ENCODE peak calls at places on chromosomes 13 and 19, in four cellular contexts. One of them, this sample, is unnamed.

GRCh38 chr19:16522559-16523377 is 19.5 kb downstream of the CHERP start:
- DNase-seq in HCT116: no peak
- DNase-seq in GM23338: no peak
- DNase-seq in RWPE1: no peak
- DNase-seq in this sample: no peak

GRCh38 chr19:5395541-5395940 is 54.9 kb upstream of the PTPRS start:
- DNase-seq in HCT116: no peak
- DNase-seq in GM23338: no peak
- DNase-seq in RWPE1: no peak
- DNase-seq in this sample: no peak

GRCh38 chr13:75195479-75196111 is 286.4 kb downstream of the TBC1D4 start:
- DNase-seq in HCT116: no peak
- DNase-seq in GM23338: peak
- DNase-seq in RWPE1: no peak
- DNase-seq in this sample: no peak

GRCh38 chr13:46665630-46666482 is 112.9 kb downstream of the LRCH1 start:
- DNase-seq in HCT116: no peak
- DNase-seq in GM23338: no peak
- DNase-seq in RWPE1: no peak
- DNase-seq in this sample: no peak

GRCh38 chr13:89897681-89898080 is 1449.8 kb upstream of the MIR17HG start:
- DNase-seq in HCT116: no peak
- DNase-seq in GM23338: no peak
- DNase-seq in RWPE1: no peak
- DNase-seq in this sample: no peak

GRCh38 chr19:46365561-46365960 is 18.7 kb downstream of the PPP5C start:
- DNase-seq in HCT116: no peak
- DNase-seq in GM23338: no peak
- DNase-seq in RWPE1: no peak
- DNase-seq in this sample: no peak

GRCh38 chr13:45367995-45368394 is 27.0 kb upstream of the TPT1 start:
- DNase-seq in HCT116: no peak
- DNase-seq in GM23338: no peak
- DNase-seq in RWPE1: no peak
- DNase-seq in this sample: peak

GRCh38 chr13:24264976-24265375 is 44.4 kb upstream of the C1QTNF9 start:
- DNase-seq in HCT116: no peak
- DNase-seq in GM23338: no peak
- DNase-seq in RWPE1: no peak
- DNase-seq in this sample: no peak

GRCh38 chr13:30847697-30848307 is 58.3 kb upstream of the MEDAG start:
- DNase-seq in HCT116: no peak
- DNase-seq in GM23338: no peak
- DNase-seq in RWPE1: no peak
- DNase-seq in this sample: peak

GRCh38 chr19:7595466-7596133 is at the start of gene CAMSAP3:
- DNase-seq in HCT116: no peak
- DNase-seq in GM23338: peak
- DNase-seq in RWPE1: no peak
- DNase-seq in this sample: no peak

GRCh38 chr13:79447741-79448140 is 33.2 kb upstream of the NDFIP2 start:
- DNase-seq in HCT116: no peak
- DNase-seq in GM23338: no peak
- DNase-seq in RWPE1: no peak
- DNase-seq in this sample: no peak

GRCh38 chr19:1321539-1321938 is 35.9 kb downstream of the EFNA2 start:
- DNase-seq in HCT116: no peak
- DNase-seq in GM23338: no peak
- DNase-seq in RWPE1: no peak
- DNase-seq in this sample: no peak

GRCh38 chr19:1360126-1360817 is 23.4 kb upstream of the NDUFS7 start:
- DNase-seq in HCT116: no peak
- DNase-seq in GM23338: no peak
- DNase-seq in RWPE1: no peak
- DNase-seq in this sample: no peak

GRCh38 chr19:14383556-14383897 is 2.3 kb downstream of the ADGRE5 start:
- DNase-seq in HCT116: no peak
- DNase-seq in GM23338: no peak
- DNase-seq in RWPE1: no peak
- DNase-seq in this sample: no peak

GRCh38 chr19:43609872-43610271 is 2.0 kb upstream of the SRRM5 start:
- DNase-seq in HCT116: no peak
- DNase-seq in GM23338: no peak
- DNase-seq in RWPE1: no peak
- DNase-seq in this sample: no peak

GRCh38 chr19:16026756-16027155 is 49.5 kb upstream of the TPM4 start:
- DNase-seq in HCT116: no peak
- DNase-seq in GM23338: no peak
- DNase-seq in RWPE1: no peak
- DNase-seq in this sample: no peak

GRCh38 chr13:42272115-42272756 is at the start of gene AKAP11:
- DNase-seq in HCT116: no peak
- DNase-seq in GM23338: peak
- DNase-seq in RWPE1: peak
- DNase-seq in this sample: no peak

GRCh38 chr19:33296473-33297060 is 5.8 kb downstream of the CEBPA start:
- DNase-seq in HCT116: no peak
- DNase-seq in GM23338: no peak
- DNase-seq in RWPE1: no peak
- DNase-seq in this sample: no peak

GRCh38 chr13:43514326-43514725 is 272.4 kb downstream of the ENOX1 start:
- DNase-seq in HCT116: no peak
- DNase-seq in GM23338: no peak
- DNase-seq in RWPE1: no peak
- DNase-seq in this sample: no peak

GRCh38 chr13:43511260-43511970 is 275.4 kb downstream of the ENOX1 start:
- DNase-seq in HCT116: no peak
- DNase-seq in GM23338: no peak
- DNase-seq in RWPE1: no peak
- DNase-seq in this sample: no peak

GRCh38 chr13:43520331-43520730 is 266.4 kb downstream of the ENOX1 start:
- DNase-seq in HCT116: no peak
- DNase-seq in GM23338: no peak
- DNase-seq in RWPE1: no peak
- DNase-seq in this sample: no peak

GRCh38 chr13:43516401-43516826 is 270.4 kb downstream of the ENOX1 start:
- DNase-seq in HCT116: no peak
- DNase-seq in GM23338: no peak
- DNase-seq in RWPE1: no peak
- DNase-seq in this sample: no peak
- H3K27ac ChIP-seq in HCT116: no peak
- H3K27ac ChIP-seq in GM23338: no peak
- H3K27ac ChIP-seq in RWPE1: no peak
- H3K27ac ChIP-seq in this sample: no peak

DNA sequence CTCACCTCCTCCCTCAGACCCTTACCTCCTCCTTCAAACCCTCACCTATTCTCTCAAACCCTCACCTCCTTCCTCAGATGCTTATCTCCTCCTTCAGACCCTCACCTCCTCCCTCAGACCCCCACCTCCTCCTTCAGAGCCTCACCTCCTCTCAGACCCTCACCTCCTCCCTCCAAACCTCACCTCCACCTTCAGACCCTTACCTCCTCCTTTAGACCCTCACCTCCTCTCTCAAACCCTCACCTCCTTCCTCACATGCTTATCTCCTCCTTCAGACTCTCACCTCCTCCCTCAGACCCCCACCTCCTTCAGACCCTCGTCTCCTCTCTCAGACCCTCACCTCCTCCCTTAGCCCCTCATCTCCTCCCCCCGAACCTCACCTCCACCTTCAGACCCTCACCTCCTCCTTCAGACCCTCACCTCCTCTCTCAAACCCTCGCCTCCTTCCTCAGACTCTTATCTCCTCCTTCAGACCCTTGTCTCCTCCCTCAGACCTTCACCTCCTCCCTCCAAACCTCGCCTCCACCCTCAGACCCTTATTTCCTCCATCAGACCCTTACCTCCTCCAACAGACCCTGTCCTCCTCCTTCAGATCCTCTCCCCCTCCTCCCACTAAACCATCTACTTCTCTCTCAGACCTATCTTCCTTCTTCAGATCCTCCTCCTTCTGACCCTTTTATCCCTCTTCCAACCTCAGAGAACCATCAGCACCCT is 2.5 kb upstream of the BCL3 start:
- DNase-seq in HCT116: no peak
- DNase-seq in GM23338: no peak
- DNase-seq in RWPE1: no peak
- DNase-seq in this sample: no peak
- H3K27ac ChIP-seq in HCT116: peak
- H3K27ac ChIP-seq in GM23338: no peak
- H3K27ac ChIP-seq in RWPE1: peak
- H3K27ac ChIP-seq in this sample: no peak

GRCh38 chr13:61162106-61162505 is 253.5 kb downstream of the PCDH20 start:
- DNase-seq in HCT116: no peak
- DNase-seq in GM23338: no peak
- DNase-seq in RWPE1: no peak
- DNase-seq in this sample: no peak

GRCh38 chr13:61156753-61157152 is 258.9 kb downstream of the PCDH20 start:
- DNase-seq in HCT116: no peak
- DNase-seq in GM23338: no peak
- DNase-seq in RWPE1: no peak
- DNase-seq in this sample: no peak

GRCh38 chr13:61162636-61163035 is 253.0 kb downstream of the PCDH20 start:
- DNase-seq in HCT116: no peak
- DNase-seq in GM23338: no peak
- DNase-seq in RWPE1: no peak
- DNase-seq in this sample: no peak
- H3K27ac ChIP-seq in HCT116: no peak
- H3K27ac ChIP-seq in GM23338: no peak
- H3K27ac ChIP-seq in RWPE1: no peak
- H3K27ac ChIP-seq in this sample: no peak

GRCh38 chr13:81058916-81059290 is 718.0 kb upstream of the SPRY2 start:
- DNase-seq in HCT116: no peak
- DNase-seq in GM23338: no peak
- DNase-seq in RWPE1: peak
- DNase-seq in this sample: no peak

DNA sequence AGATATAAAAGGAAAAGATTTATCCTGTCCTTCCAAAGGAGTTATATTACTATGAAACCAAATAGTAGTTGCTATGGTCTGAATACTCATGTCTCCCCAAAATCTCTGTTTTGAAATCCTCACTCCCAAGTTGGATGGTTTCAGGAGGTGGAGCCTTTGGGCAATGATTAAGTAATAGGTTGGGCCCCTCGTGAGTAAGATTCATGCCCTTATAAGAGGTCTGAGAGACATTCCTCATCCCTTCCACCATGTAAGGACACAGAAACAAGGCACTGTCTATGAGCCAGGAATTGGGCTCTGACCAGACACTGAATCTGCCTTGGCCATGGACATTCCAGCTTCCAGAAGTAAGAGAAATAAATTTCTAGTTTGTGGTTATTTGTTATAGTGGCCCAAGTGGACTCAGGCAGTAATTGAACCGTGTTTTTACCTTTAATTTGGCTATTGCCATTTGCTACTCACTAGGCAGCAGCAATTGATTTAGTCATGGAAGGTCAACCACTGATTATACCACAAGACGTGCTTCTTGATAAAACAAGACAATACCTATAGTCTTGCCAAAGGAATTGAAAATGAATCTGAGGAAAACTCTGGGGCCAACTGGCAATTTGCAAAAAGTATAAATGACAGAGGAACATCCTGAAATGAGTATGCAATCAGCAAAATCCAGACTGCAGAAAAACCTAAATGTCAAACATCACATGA is 717.4 kb upstream of the SPRY2 start:
- DNase-seq in HCT116: no peak
- DNase-seq in GM23338: no peak
- DNase-seq in RWPE1: no peak
- DNase-seq in this sample: no peak
- H3K27ac ChIP-seq in HCT116: no peak
- H3K27ac ChIP-seq in GM23338: no peak
- H3K27ac ChIP-seq in RWPE1: no peak
- H3K27ac ChIP-seq in this sample: peak

DNA sequence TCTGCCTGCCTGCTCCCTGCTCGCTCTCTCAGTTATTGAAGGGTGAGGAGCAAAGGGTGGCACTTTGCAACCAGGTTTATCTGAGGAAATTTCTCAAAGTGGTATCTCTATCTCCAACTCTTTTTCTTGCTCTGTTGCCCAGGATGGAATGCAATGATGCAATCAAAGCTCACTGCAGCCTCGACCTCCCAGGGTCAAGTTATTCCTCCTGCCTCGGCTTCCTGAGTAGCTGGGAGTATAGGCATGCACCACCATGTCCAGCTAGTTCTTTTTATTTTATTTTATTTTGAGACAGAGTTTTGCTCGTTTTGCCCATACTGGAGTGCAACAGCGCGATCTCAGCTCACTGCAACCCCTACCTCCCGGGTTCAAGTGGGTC is 4.9 kb downstream of the ACTMAP start:
- DNase-seq in HCT116: no peak
- DNase-seq in GM23338: no peak
- DNase-seq in RWPE1: no peak
- DNase-seq in this sample: no peak
- H3K27ac ChIP-seq in HCT116: no peak
- H3K27ac ChIP-seq in GM23338: peak
- H3K27ac ChIP-seq in RWPE1: peak
- H3K27ac ChIP-seq in this sample: peak

GRCh38 chr19:39542198-39542597 is 2.2 kb upstream of the EID2 start:
- DNase-seq in HCT116: no peak
- DNase-seq in GM23338: peak
- DNase-seq in RWPE1: no peak
- DNase-seq in this sample: no peak

GRCh38 chr19:39540333-39540673 is 342 bp upstream of the EID2 start:
- DNase-seq in HCT116: no peak
- DNase-seq in GM23338: no peak
- DNase-seq in RWPE1: no peak
- DNase-seq in this sample: no peak

GRCh38 chr19:39539519-39540332 is at the start of gene EID2:
- DNase-seq in HCT116: peak
- DNase-seq in GM23338: peak
- DNase-seq in RWPE1: peak
- DNase-seq in this sample: peak

GRCh38 chr19:39543477-39543857 is 3.5 kb upstream of the EID2 start:
- DNase-seq in HCT116: no peak
- DNase-seq in GM23338: no peak
- DNase-seq in RWPE1: peak
- DNase-seq in this sample: peak

DNA sequence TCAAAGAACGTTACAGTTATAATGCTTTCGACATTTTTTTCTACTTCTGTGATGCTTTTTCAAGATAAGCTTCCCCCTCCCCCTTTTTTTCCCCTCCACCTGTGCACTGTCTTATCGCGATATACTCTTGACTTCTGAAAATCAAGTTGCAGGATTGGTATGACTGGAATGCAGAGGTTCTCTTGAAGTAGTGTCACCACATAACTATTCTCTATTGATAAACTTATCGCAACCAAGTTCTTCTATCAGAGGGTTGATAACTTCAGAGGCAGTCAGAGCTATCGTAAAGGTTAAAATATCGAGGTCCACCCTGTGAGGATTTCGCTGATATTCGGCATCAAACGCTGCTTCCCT is 819 bp downstream of the EID2 start:
- DNase-seq in HCT116: no peak
- DNase-seq in GM23338: peak
- DNase-seq in RWPE1: peak
- DNase-seq in this sample: no peak
- H3K27ac ChIP-seq in HCT116: peak
- H3K27ac ChIP-seq in GM23338: no peak
- H3K27ac ChIP-seq in RWPE1: peak
- H3K27ac ChIP-seq in this sample: peak